ENCODE peak calls at places on chromosomes 6 and 20, in five cellular contexts. P is CD8-positive, alpha-beta T cell; L is SK-N-MC; I is endothelial cell of umbilical vein; E is mucosa of descending colon. W is an unnamed sample.

GRCh38 chr6:37875561-37876309 is 56.2 kb downstream of the ZFAND3 start:
- DNase-seq in P (no peak), E (no peak), L (no peak), I (no peak), W (no peak)

GRCh38 chr20:19114410-19114809 is 98.0 kb upstream of the SLC24A3 start:
- DNase-seq in P (no peak), E (no peak), L (no peak), I (no peak), W (no peak)

GRCh38 chr6:105628156-105628860 is 225.4 kb upstream of the PREP start:
- DNase-seq in P (no peak), L (no peak), I (no peak), E (no peak), W (no peak)

GRCh38 chr6:39765508-39766065 is 26.6 kb upstream of the DAAM2 start:
- DNase-seq in P (no peak), I (no peak), E (no peak), L (no peak), W (no peak)

GRCh38 chr6:165999279-165999678 is 168.4 kb downstream of the TBXT start:
- DNase-seq in I (no peak), E (no peak), P (no peak), L (no peak), W (no peak)

GRCh38 chr6:143598466-143599080 is 79.2 kb upstream of the PHACTR2 start:
- DNase-seq in E (no peak), L (no peak), I (no peak), P (no peak), W (no peak)

GRCh38 chr6:79436232-79436631 is 101.0 kb downstream of the LCA5 start:
- DNase-seq in L (no peak), I (no peak), P (no peak), E (no peak), W (no peak)

GRCh38 chr6:44668976-44669934 is 281.7 kb downstream of the CDC5L start:
- DNase-seq in E (no peak), L (no peak), I (no peak), P (peak; percentile 36), W (no peak)

GRCh38 chr20:4065405-4065841 is 50.1 kb upstream of the RNF24 start:
- DNase-seq in L (no peak), I (peak; percentile 78), E (no peak), P (no peak), W (no peak)

GRCh38 chr6:43207286-43207685 is 22.0 kb downstream of the DNPH1 start:
- DNase-seq in E (no peak), P (no peak), L (no peak), I (no peak), W (no peak)

GRCh38 chr6:79526897-79527296 is 10.3 kb downstream of the LCA5 start:
- DNase-seq in I (no peak), P (no peak), E (no peak), L (no peak), W (no peak)

GRCh38 chr20:39800548-39800947 is 838.4 kb downstream of the DHX35 start:
- DNase-seq in P (no peak), L (no peak), I (peak; percentile 9), E (peak; percentile 6), W (no peak)

GRCh38 chr20:13029687-13030510 is 21.1 kb downstream of the SPTLC3 start:
- DNase-seq in L (no peak), I (peak; percentile 18), E (no peak), P (no peak), W (no peak)

GRCh38 chr20:4894409-4894808 is 106.9 kb downstream of the SLC23A2 start:
- DNase-seq in I (no peak), L (no peak), E (no peak), P (no peak), W (no peak)

GRCh38 chr20:59431014-59431413 is 130.6 kb downstream of the EDN3 start:
- DNase-seq in E (no peak), L (no peak), I (no peak), P (no peak), W (no peak)

GRCh38 chr6:157075549-157076426 is 247.5 kb downstream of the TMEM242 start:
- DNase-seq in P (no peak), E (no peak), L (no peak), I (no peak), W (no peak)

GRCh38 chr20:13525225-13525940 is 113.3 kb downstream of the TASP1 start:
- DNase-seq in L (no peak), I (peak; percentile 57), E (no peak), P (no peak), W (no peak)

GRCh38 chr6:1614767-1615650 is 5.3 kb downstream of the FOXC1 start:
- DNase-seq in I (peak; percentile 65), E (peak; percentile 41), P (no peak), L (no peak), W (no peak)

GRCh38 chr6:36333889-36334288 is 2.8 kb downstream of the BNIP5 start:
- DNase-seq in L (no peak), I (no peak), E (no peak), P (no peak), W (no peak)

GRCh38 chr20:25364180-25364788 is 26.4 kb downstream of the ABHD12 start:
- DNase-seq in L (no peak), E (no peak), P (no peak), I (no peak), W (no peak)

GRCh38 chr6:155523821-155524238 is 68.2 kb upstream of the NOX3 start:
- DNase-seq in E (no peak), L (no peak), P (no peak), I (no peak), W (no peak)

GRCh38 chr20:59751075-59751711 is 146.9 kb downstream of the PHACTR3 start:
- DNase-seq in I (no peak), P (no peak), E (peak; percentile 73), L (no peak), W (peak; percentile 62)

GRCh38 chr6:167702241-167702827 is 124.4 kb upstream of the AFDN start:
- DNase-seq in P (no peak), E (no peak), I (no peak), L (no peak), W (no peak)

GRCh38 chr6:158737710-158738615 is 81.2 kb downstream of the EZR start:
- DNase-seq in I (no peak), P (no peak), E (no peak), L (no peak), W (no peak)

GRCh38 chr6:31927242-31927867 is at the start of gene C2:
- DNase-seq in E (no peak), I (no peak), P (no peak), L (no peak), W (no peak)
- H3K4me3 ChIP-seq in E (no peak within 1 kb of the TSS), I (no peak within 1 kb of the TSS), P (no peak within 1 kb of the TSS), L (no peak within 1 kb of the TSS), W (no peak within 1 kb of the TSS)

GRCh38 chr6:31580446-31580755 is 1.8 kb downstream of the LTB start:
- DNase-seq in I (no peak), P (no peak), L (no peak), E (no peak), W (no peak)
- H3K4me3 ChIP-seq in I (peak overlapping the region; percentile 6), P (peak overlapping the region; percentile 92), L (peak overlapping the region; percentile 88), E (no peak overlapping the region), W (peak overlapping the region; percentile 76)

GRCh38 chr6:116059713-116060571 is 749 bp downstream of the FRK start:
- DNase-seq in L (no peak), P (no peak), I (no peak), E (peak; percentile 60), W (no peak)
- H3K4me3 ChIP-seq in L (peak overlapping the region; percentile 76), P (no peak overlapping the region), I (no peak overlapping the region), E (peak overlapping the region; percentile 18), W (no peak overlapping the region)

GRCh38 chr6:75489025-75489424 is 4.6 kb downstream of the FILIP1 start:
- DNase-seq in I (peak; percentile 78), E (no peak), P (no peak), L (no peak), W (no peak)
- H3K4me3 ChIP-seq in I (no peak overlapping the region), E (no peak overlapping the region), P (no peak overlapping the region), L (no peak overlapping the region), W (no peak overlapping the region)

DNA sequence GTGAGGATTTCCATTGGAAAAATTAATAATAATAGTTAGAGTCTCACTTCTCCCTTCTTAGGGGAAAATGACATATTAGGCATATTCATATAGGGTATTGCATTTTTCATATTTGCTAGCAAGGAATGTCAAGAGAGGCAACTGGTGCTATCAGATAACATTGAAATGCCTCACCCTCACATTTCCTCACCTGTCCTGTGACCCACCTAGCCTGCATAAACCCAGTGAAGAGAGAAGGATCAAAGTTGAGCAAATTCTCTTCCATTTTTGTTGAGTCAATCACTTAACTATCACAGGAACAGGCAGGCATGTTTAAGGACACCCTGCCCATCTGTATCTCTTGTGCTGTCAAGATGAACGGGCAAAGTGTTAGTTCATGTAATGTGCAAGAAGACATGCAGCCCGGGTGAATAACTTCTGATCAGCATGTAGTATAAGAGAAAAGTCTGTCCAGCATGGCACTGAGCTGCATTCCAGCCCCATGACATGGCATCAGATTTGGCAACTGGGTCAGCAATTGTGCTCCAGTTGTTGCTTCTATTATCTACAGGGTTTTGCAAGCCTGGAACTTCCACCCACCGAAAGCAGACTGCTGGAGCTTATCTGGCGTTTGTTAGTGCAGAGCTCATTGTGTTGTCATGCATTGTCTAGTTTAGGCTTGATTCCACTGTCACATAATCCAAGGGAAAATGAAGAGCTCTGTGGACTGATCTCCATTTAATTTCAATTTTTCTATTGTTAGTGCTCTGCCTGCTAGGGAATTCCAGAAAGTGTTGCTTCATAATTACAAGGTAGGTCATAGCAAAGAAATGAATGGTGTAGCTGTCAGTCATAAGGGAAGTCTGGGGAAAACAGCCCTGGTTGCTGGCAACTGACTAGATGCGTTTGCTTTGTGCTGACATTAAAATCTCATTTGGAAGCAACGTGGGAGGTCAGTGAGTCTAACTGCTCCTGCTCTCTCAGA is 138.4 kb upstream of the TNFAIP3 start:
- DNase-seq in E (no peak), L (no peak), P (no peak), I (peak; percentile 31), W (no peak)
- H3K4me3 ChIP-seq in E (no peak overlapping the region), L (no peak overlapping the region), P (no peak overlapping the region), I (no peak overlapping the region), W (no peak overlapping the region)